ENCODE peak calls at places on chromosome 12, in eight cellular contexts. H, M, A, S, B, W, X and T are unnamed samples.

GRCh38 chr12:109612975-109613502 is 39.4 kb downstream of the MVK start:
- DNase-seq in B (peak; percentile 57), H (no peak), W (no peak), X (no peak), S (peak; percentile 63), M (no peak), A (peak; percentile 25), T (peak; percentile 45)

GRCh38 chr12:102950950-102951490 is 6.5 kb upstream of the ASCL1 start:
- DNase-seq in A (no peak), M (peak; percentile 22), H (no peak), X (no peak), B (no peak), S (no peak), W (no peak), T (no peak)

GRCh38 chr12:4825139-4825858 is 84.4 kb upstream of the KCNA1 start:
- DNase-seq in X (no peak), B (no peak), M (no peak), A (peak; percentile 37), W (no peak), S (no peak), H (no peak), T (no peak)

GRCh38 chr12:92469837-92470236 is 233.0 kb upstream of the PLEKHG7 start:
- DNase-seq in X (no peak), A (peak; percentile 66), S (peak; percentile 47), B (no peak), M (no peak), W (peak; percentile 23), H (no peak), T (peak; percentile 46)

GRCh38 chr12:49126852-49127763 is 4.1 kb downstream of the TUBA1B start:
- DNase-seq in W (no peak), M (no peak), H (no peak), X (no peak), S (no peak), A (no peak), B (no peak), T (peak; percentile 11)

GRCh38 chr12:124045671-124046070 is 72.7 kb downstream of the ZNF664 start:
- DNase-seq in B (no peak), S (no peak), M (no peak), X (no peak), A (no peak), W (no peak), H (no peak), T (no peak)

GRCh38 chr12:115950959-115951358 is 326.5 kb downstream of the MED13L start:
- DNase-seq in B (no peak), X (no peak), H (no peak), M (no peak), S (no peak), W (no peak), A (no peak), T (no peak)

GRCh38 chr12:117485984-117486839 is 124.8 kb upstream of the NOS1 start:
- DNase-seq in W (no peak), H (no peak), A (no peak), S (peak; percentile 45), B (no peak), M (no peak), X (no peak), T (peak; percentile 19)

GRCh38 chr12:65355461-65355860 is 77.0 kb downstream of the MSRB3 start:
- DNase-seq in X (no peak), W (peak; percentile 12), S (peak; percentile 14), A (no peak), B (no peak), M (no peak), H (no peak), T (peak; percentile 22)

GRCh38 chr12:65334534-65334933 is 56.1 kb downstream of the MSRB3 start:
- DNase-seq in S (no peak), A (no peak), X (no peak), B (no peak), W (no peak), M (no peak), H (no peak), T (peak; percentile 8)

GRCh38 chr12:70828391-70828790 is 92.1 kb downstream of the PTPRR start:
- DNase-seq in S (no peak), X (no peak), W (no peak), M (no peak), A (no peak), H (no peak), B (no peak), T (peak; percentile 70)

GRCh38 chr12:52202361-52203078 is 10.7 kb upstream of the KRT80 start:
- DNase-seq in B (peak; percentile 44), X (no peak), M (no peak), W (no peak), S (no peak), A (no peak), H (no peak), T (peak; percentile 63)

GRCh38 chr12:99767809-99768208 is 120.3 kb downstream of the GARIN6 start:
- DNase-seq in S (peak; percentile 53), M (no peak), X (peak; percentile 7), B (peak; percentile 53), W (peak; percentile 8), H (no peak), A (peak; percentile 59), T (peak; percentile 56)

GRCh38 chr12:109433618-109434017 is 43.5 kb downstream of the KCTD10 start:
- DNase-seq in S (no peak), B (peak; percentile 58), W (no peak), M (peak; percentile 27), H (peak; percentile 37), A (no peak), X (no peak), T (peak; percentile 29)

GRCh38 chr12:123049398-123050250 is 69.1 kb downstream of the ARL6IP4 start:
- DNase-seq in A (no peak), W (no peak), B (no peak), S (no peak), M (no peak), H (no peak), X (no peak), T (peak; percentile 71)

GRCh38 chr12:89529738-89530137 is 3.9 kb upstream of the POC1B start:
- DNase-seq in X (no peak), S (peak; percentile 74), M (peak; percentile 27), H (peak; percentile 69), B (peak; percentile 30), W (peak; percentile 55), A (peak; percentile 58), T (peak; percentile 71)

GRCh38 chr12:6958609-6959375 is 7.6 kb downstream of the PTPN6 start:
- DNase-seq in X (no peak), S (no peak), B (no peak), M (no peak), W (no peak), H (peak; percentile 16), A (peak; percentile 87), T (no peak)

GRCh38 chr12:132333273-132333672 is 3.9 kb upstream of the GALNT9 start:
- DNase-seq in B (no peak), M (no peak), H (no peak), W (no peak), A (no peak), X (no peak), S (no peak), T (no peak)

GRCh38 chr12:48937170-48937569 is 11.9 kb upstream of the FKBP11 start:
- DNase-seq in X (no peak), A (peak; percentile 21), B (peak; percentile 74), S (no peak), W (no peak), H (no peak), M (peak; percentile 46), T (peak; percentile 23)

GRCh38 chr12:115956674-115957073 is 320.8 kb downstream of the MED13L start:
- DNase-seq in X (no peak), A (no peak), M (no peak), H (no peak), W (no peak), S (no peak), B (no peak), T (no peak)

GRCh38 chr12:22993639-22994038 is 368.7 kb downstream of the ETNK1 start:
- DNase-seq in S (no peak), M (no peak), W (no peak), H (no peak), X (no peak), A (no peak), B (no peak), T (no peak)

GRCh38 chr12:104420868-104421267 is 35.9 kb upstream of the CHST11 start:
- DNase-seq in W (no peak), B (no peak), A (no peak), X (no peak), M (no peak), S (peak; percentile 70), H (no peak), T (no peak)

GRCh38 chr12:53308276-53308675 is 8.8 kb downstream of the MYG1 start:
- DNase-seq in M (no peak), W (no peak), X (no peak), H (no peak), A (no peak), S (no peak), B (no peak), T (no peak)
- H3K36me3 ChIP-seq in M (no peaks in the 10 kb centered on the region), W (no peaks in the 10 kb centered on the region), X (peaks cover 27% of the 10 kb centered on the region), H (peaks cover 49% of the 10 kb centered on the region), A (peaks cover 70% of the 10 kb centered on the region), S (peaks cover 18% of the 10 kb centered on the region), B (peaks cover 15% of the 10 kb centered on the region), T (peaks cover 11% of the 10 kb centered on the region)

GRCh38 chr12:47303207-47303606 is 223.4 kb upstream of the AMIGO2 start:
- DNase-seq in S (no peak), M (no peak), H (no peak), W (no peak), A (no peak), B (no peak), X (no peak), T (no peak)
- TF ChIP-seq EZH2phosphoT487 in S (no peak), M (no peak), H (no peak), W (no peak), A (no peak), B (no peak), X (no peak), T (no peak)

GRCh38 chr12:112479413-112479812 is 60.7 kb downstream of the PTPN11 start:
- DNase-seq in S (no peak), B (no peak), H (no peak), A (no peak), W (no peak), X (no peak), M (no peak), T (no peak)
- H3K36me3 ChIP-seq in S (peaks cover 72% of the 10 kb centered on the region), B (peaks cover 27% of the 10 kb centered on the region), H (peaks cover 47% of the 10 kb centered on the region), A (peaks cover 97% of the 10 kb centered on the region), W (peaks cover 7% of the 10 kb centered on the region), X (peaks cover 15% of the 10 kb centered on the region), M (no peaks in the 10 kb centered on the region), T (peaks cover 60% of the 10 kb centered on the region)

GRCh38 chr12:78949532-78949931 is 85.0 kb downstream of the SYT1 start:
- DNase-seq in W (no peak), H (no peak), X (no peak), M (no peak), B (no peak), S (no peak), A (no peak), T (no peak)

DNA sequence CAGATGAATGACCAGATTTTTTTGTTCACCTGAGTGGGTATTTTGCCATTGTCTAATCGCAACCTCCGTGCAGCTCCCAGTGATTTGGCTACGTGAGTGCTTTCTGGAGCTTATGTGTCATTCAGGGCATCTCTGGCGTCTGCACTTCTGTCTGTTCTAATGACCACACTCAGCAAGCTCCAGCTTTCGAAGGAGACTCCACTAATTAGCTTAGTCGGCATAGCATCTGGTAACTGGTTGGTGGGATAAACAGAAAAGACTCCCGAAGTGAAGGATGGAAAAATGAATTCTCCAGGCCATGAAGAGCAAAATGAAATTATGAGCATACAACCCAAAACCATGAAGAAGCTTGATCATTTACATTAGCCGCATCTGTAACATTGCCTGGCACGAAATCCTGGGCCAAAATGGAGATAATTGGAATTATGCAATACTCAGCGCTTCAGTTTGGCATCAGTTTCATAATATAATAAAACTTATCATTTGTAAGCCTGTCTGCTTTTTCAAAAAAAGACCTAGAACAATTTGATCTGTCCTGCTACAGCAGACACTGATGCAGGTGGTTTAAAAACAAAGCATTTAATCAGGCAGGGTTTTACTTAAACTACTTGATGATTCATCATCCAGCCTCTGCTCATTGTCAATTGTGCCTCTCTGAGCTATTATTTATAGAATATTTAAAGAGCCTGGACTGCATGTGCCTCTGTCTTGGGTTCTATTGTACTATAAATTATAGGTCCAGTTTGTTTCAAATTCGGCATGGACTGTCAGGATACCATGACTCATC is 87.4 kb downstream of the SYT1 start:
- DNase-seq in M (peak; percentile 18), H (peak; percentile 30), S (peak; percentile 8), B (no peak), A (no peak), W (no peak), X (no peak), T (no peak)
- TF ChIP-seq EZH2phosphoT487 in M (no peak), H (no peak), S (no peak), B (no peak), A (no peak), W (no peak), X (no peak), T (no peak)